ENCODE peak calls at places on chromosomes 13 and 19, in nine cellular contexts. One of them, this sample, is unnamed.
A peak's percentile ranks its signal among the peaks of the same experiment; 100 is the strongest.

GRCh38 chr13:61339054-61339621 is 76.5 kb downstream of the PCDH20 start:
- DNase-seq in effector CD4-positive, alpha-beta T cell: no peak
- DNase-seq in NCI-H2107: no peak
- DNase-seq in BJ: no peak
- DNase-seq in EL: no peak
- DNase-seq in occipital lobe: no peak
- DNase-seq in heart left ventricle: peak; percentile 60
- DNase-seq in MM.1S: no peak
- DNase-seq in Peyer's patch: no peak
- DNase-seq in this sample: no peak

GRCh38 chr13:52446265-52446664 is 4.2 kb downstream of the VPS36 start:
- DNase-seq in effector CD4-positive, alpha-beta T cell: no peak
- DNase-seq in NCI-H2107: no peak
- DNase-seq in BJ: no peak
- DNase-seq in EL: no peak
- DNase-seq in occipital lobe: no peak
- DNase-seq in heart left ventricle: no peak
- DNase-seq in MM.1S: no peak
- DNase-seq in Peyer's patch: no peak
- DNase-seq in this sample: no peak

GRCh38 chr13:49503951-49504350 is 8.2 kb downstream of the PHF11 start:
- DNase-seq in effector CD4-positive, alpha-beta T cell: no peak
- DNase-seq in NCI-H2107: no peak
- DNase-seq in BJ: no peak
- DNase-seq in EL: peak; percentile 18
- DNase-seq in occipital lobe: no peak
- DNase-seq in heart left ventricle: no peak
- DNase-seq in MM.1S: no peak
- DNase-seq in Peyer's patch: no peak
- DNase-seq in this sample: no peak

GRCh38 chr13:48398450-48399095 is 14.3 kb downstream of the LPAR6 start:
- DNase-seq in effector CD4-positive, alpha-beta T cell: no peak
- DNase-seq in NCI-H2107: no peak
- DNase-seq in BJ: no peak
- DNase-seq in EL: peak; percentile 65
- DNase-seq in occipital lobe: no peak
- DNase-seq in heart left ventricle: no peak
- DNase-seq in MM.1S: no peak
- DNase-seq in Peyer's patch: no peak
- DNase-seq in this sample: no peak

GRCh38 chr13:113273856-113274590 is 23.0 kb upstream of the LAMP1 start:
- DNase-seq in effector CD4-positive, alpha-beta T cell: no peak
- DNase-seq in NCI-H2107: no peak
- DNase-seq in BJ: peak; percentile 11
- DNase-seq in EL: peak; percentile 56
- DNase-seq in occipital lobe: no peak
- DNase-seq in heart left ventricle: no peak
- DNase-seq in MM.1S: no peak
- DNase-seq in Peyer's patch: no peak
- DNase-seq in this sample: peak; percentile 46

GRCh38 chr13:34731486-34731885 is 210.6 kb upstream of the NBEA start:
- DNase-seq in effector CD4-positive, alpha-beta T cell: no peak
- DNase-seq in NCI-H2107: no peak
- DNase-seq in BJ: no peak
- DNase-seq in EL: peak; percentile 11
- DNase-seq in occipital lobe: no peak
- DNase-seq in heart left ventricle: no peak
- DNase-seq in MM.1S: no peak
- DNase-seq in Peyer's patch: no peak
- DNase-seq in this sample: no peak

GRCh38 chr13:97276862-97277269 is 54.7 kb downstream of the MBNL2 start:
- DNase-seq in effector CD4-positive, alpha-beta T cell: no peak
- DNase-seq in NCI-H2107: no peak
- DNase-seq in BJ: no peak
- DNase-seq in EL: peak; percentile 59
- DNase-seq in occipital lobe: no peak
- DNase-seq in heart left ventricle: no peak
- DNase-seq in MM.1S: no peak
- DNase-seq in Peyer's patch: no peak
- DNase-seq in this sample: no peak

GRCh38 chr13:108272333-108272732 is 2.8 kb downstream of the TNFSF13B start:
- DNase-seq in effector CD4-positive, alpha-beta T cell: no peak
- DNase-seq in NCI-H2107: no peak
- DNase-seq in BJ: no peak
- DNase-seq in EL: peak; percentile 6
- DNase-seq in occipital lobe: no peak
- DNase-seq in heart left ventricle: no peak
- DNase-seq in MM.1S: no peak
- DNase-seq in Peyer's patch: no peak
- DNase-seq in this sample: no peak

GRCh38 chr19:52351512-52351911 is 15.5 kb downstream of the ZNF610 start:
- DNase-seq in effector CD4-positive, alpha-beta T cell: no peak
- DNase-seq in NCI-H2107: no peak
- DNase-seq in BJ: no peak
- DNase-seq in EL: no peak
- DNase-seq in occipital lobe: no peak
- DNase-seq in heart left ventricle: no peak
- DNase-seq in MM.1S: no peak
- DNase-seq in Peyer's patch: no peak
- DNase-seq in this sample: no peak

GRCh38 chr13:94617389-94618000 is 15.8 kb downstream of the GPR180 start:
- DNase-seq in effector CD4-positive, alpha-beta T cell: peak; percentile 19
- DNase-seq in NCI-H2107: no peak
- DNase-seq in BJ: no peak
- DNase-seq in EL: peak; percentile 17
- DNase-seq in occipital lobe: no peak
- DNase-seq in heart left ventricle: no peak
- DNase-seq in MM.1S: peak; percentile 39
- DNase-seq in Peyer's patch: no peak
- DNase-seq in this sample: no peak

GRCh38 chr19:16154557-16154956 is 11.1 kb downstream of the HSH2D start:
- DNase-seq in effector CD4-positive, alpha-beta T cell: no peak
- DNase-seq in NCI-H2107: no peak
- DNase-seq in BJ: no peak
- DNase-seq in EL: no peak
- DNase-seq in occipital lobe: no peak
- DNase-seq in heart left ventricle: no peak
- DNase-seq in MM.1S: no peak
- DNase-seq in Peyer's patch: no peak
- DNase-seq in this sample: no peak

GRCh38 chr13:23899555-23899954 is 2.3 kb upstream of the C1QTNF9B start:
- DNase-seq in effector CD4-positive, alpha-beta T cell: peak; percentile 22
- DNase-seq in NCI-H2107: no peak
- DNase-seq in BJ: no peak
- DNase-seq in EL: peak; percentile 52
- DNase-seq in occipital lobe: no peak
- DNase-seq in heart left ventricle: no peak
- DNase-seq in MM.1S: peak; percentile 17
- DNase-seq in Peyer's patch: no peak
- DNase-seq in this sample: no peak

GRCh38 chr13:88086577-88086976 is 415.4 kb downstream of the SLITRK5 start:
- DNase-seq in effector CD4-positive, alpha-beta T cell: no peak
- DNase-seq in NCI-H2107: no peak
- DNase-seq in BJ: no peak
- DNase-seq in EL: peak; percentile 1
- DNase-seq in occipital lobe: no peak
- DNase-seq in heart left ventricle: no peak
- DNase-seq in MM.1S: peak; percentile 61
- DNase-seq in Peyer's patch: no peak
- DNase-seq in this sample: no peak

GRCh38 chr19:29687244-29687896 is 22.1 kb downstream of the PLEKHF1 start:
- DNase-seq in effector CD4-positive, alpha-beta T cell: no peak
- DNase-seq in NCI-H2107: no peak
- DNase-seq in BJ: peak; percentile 90
- DNase-seq in EL: peak; percentile 95
- DNase-seq in occipital lobe: no peak
- DNase-seq in heart left ventricle: no peak
- DNase-seq in MM.1S: no peak
- DNase-seq in Peyer's patch: no peak
- DNase-seq in this sample: no peak

GRCh38 chr19:15241259-15241658 is 9.0 kb upstream of the EPHX3 start:
- DNase-seq in effector CD4-positive, alpha-beta T cell: no peak
- DNase-seq in NCI-H2107: no peak
- DNase-seq in BJ: no peak
- DNase-seq in EL: no peak
- DNase-seq in occipital lobe: no peak
- DNase-seq in heart left ventricle: no peak
- DNase-seq in MM.1S: no peak
- DNase-seq in Peyer's patch: no peak
- DNase-seq in this sample: peak; percentile 52

GRCh38 chr13:24074687-24075086 is 85.8 kb upstream of the SPATA13 start:
- DNase-seq in effector CD4-positive, alpha-beta T cell: no peak
- DNase-seq in NCI-H2107: no peak
- DNase-seq in BJ: no peak
- DNase-seq in EL: no peak
- DNase-seq in occipital lobe: no peak
- DNase-seq in heart left ventricle: no peak
- DNase-seq in MM.1S: no peak
- DNase-seq in Peyer's patch: no peak
- DNase-seq in this sample: no peak

GRCh38 chr19:40217027-40217810 is 965 bp downstream of the TTC9B start:
- DNase-seq in effector CD4-positive, alpha-beta T cell: no peak
- DNase-seq in NCI-H2107: peak; percentile 39
- DNase-seq in BJ: no peak
- DNase-seq in EL: no peak
- DNase-seq in occipital lobe: no peak
- DNase-seq in heart left ventricle: no peak
- DNase-seq in MM.1S: no peak
- DNase-seq in Peyer's patch: no peak
- DNase-seq in this sample: peak; percentile 53

GRCh38 chr13:37934339-37935191 is 65.0 kb upstream of the TRPC4 start:
- DNase-seq in effector CD4-positive, alpha-beta T cell: no peak
- DNase-seq in NCI-H2107: no peak
- DNase-seq in BJ: no peak
- DNase-seq in EL: no peak
- DNase-seq in occipital lobe: no peak
- DNase-seq in heart left ventricle: peak; percentile 50
- DNase-seq in MM.1S: no peak
- DNase-seq in Peyer's patch: no peak
- DNase-seq in this sample: no peak

GRCh38 chr13:36819811-36820140 is 754 bp downstream of the RFXAP start:
- DNase-seq in effector CD4-positive, alpha-beta T cell: no peak
- DNase-seq in NCI-H2107: no peak
- DNase-seq in BJ: no peak
- DNase-seq in EL: peak; percentile 52
- DNase-seq in occipital lobe: peak; percentile 42
- DNase-seq in heart left ventricle: no peak
- DNase-seq in MM.1S: no peak
- DNase-seq in Peyer's patch: no peak
- DNase-seq in this sample: no peak

GRCh38 chr13:95083758-95084157 is 217.5 kb downstream of the ABCC4 start:
- DNase-seq in effector CD4-positive, alpha-beta T cell: no peak
- DNase-seq in NCI-H2107: no peak
- DNase-seq in BJ: peak; percentile 40
- DNase-seq in EL: peak; percentile 82
- DNase-seq in occipital lobe: no peak
- DNase-seq in heart left ventricle: no peak
- DNase-seq in MM.1S: no peak
- DNase-seq in Peyer's patch: no peak
- DNase-seq in this sample: no peak

GRCh38 chr13:113528101-113528797 is 37.7 kb upstream of the DCUN1D2 start:
- DNase-seq in effector CD4-positive, alpha-beta T cell: no peak
- DNase-seq in NCI-H2107: no peak
- DNase-seq in BJ: no peak
- DNase-seq in EL: no peak
- DNase-seq in occipital lobe: no peak
- DNase-seq in heart left ventricle: no peak
- DNase-seq in MM.1S: no peak
- DNase-seq in Peyer's patch: no peak
- DNase-seq in this sample: no peak

GRCh38 chr19:32165176-32165575 is 180.2 kb upstream of the ZNF507 start:
- DNase-seq in effector CD4-positive, alpha-beta T cell: no peak
- DNase-seq in NCI-H2107: no peak
- DNase-seq in BJ: no peak
- DNase-seq in EL: no peak
- DNase-seq in occipital lobe: no peak
- DNase-seq in heart left ventricle: no peak
- DNase-seq in MM.1S: no peak
- DNase-seq in Peyer's patch: no peak
- DNase-seq in this sample: no peak

GRCh38 chr13:79483302-79483701 is 2.3 kb downstream of the NDFIP2 start:
- DNase-seq in effector CD4-positive, alpha-beta T cell: no peak
- DNase-seq in NCI-H2107: no peak
- DNase-seq in BJ: peak; percentile 73
- DNase-seq in EL: peak; percentile 85
- DNase-seq in occipital lobe: no peak
- DNase-seq in heart left ventricle: no peak
- DNase-seq in MM.1S: no peak
- DNase-seq in Peyer's patch: no peak
- DNase-seq in this sample: no peak

GRCh38 chr13:74930402-74931165 is 551.4 kb downstream of the TBC1D4 start:
- DNase-seq in effector CD4-positive, alpha-beta T cell: no peak
- DNase-seq in NCI-H2107: no peak
- DNase-seq in BJ: peak; percentile 24
- DNase-seq in EL: peak; percentile 80
- DNase-seq in occipital lobe: no peak
- DNase-seq in heart left ventricle: no peak
- DNase-seq in MM.1S: no peak
- DNase-seq in Peyer's patch: no peak
- DNase-seq in this sample: no peak

GRCh38 chr13:26502826-26503225 is 54.7 kb upstream of the WASF3 start:
- DNase-seq in effector CD4-positive, alpha-beta T cell: no peak
- DNase-seq in NCI-H2107: no peak
- DNase-seq in BJ: no peak
- DNase-seq in EL: peak; percentile 76
- DNase-seq in occipital lobe: peak; percentile 8
- DNase-seq in heart left ventricle: no peak
- DNase-seq in MM.1S: no peak
- DNase-seq in Peyer's patch: no peak
- DNase-seq in this sample: no peak

GRCh38 chr19:39199025-39199424 is 2.3 kb downstream of the NCCRP1 start:
- DNase-seq in effector CD4-positive, alpha-beta T cell: no peak
- DNase-seq in NCI-H2107: no peak
- DNase-seq in BJ: peak; percentile 3
- DNase-seq in EL: peak; percentile 69
- DNase-seq in occipital lobe: no peak
- DNase-seq in heart left ventricle: no peak
- DNase-seq in MM.1S: no peak
- DNase-seq in Peyer's patch: no peak
- DNase-seq in this sample: peak; percentile 85

GRCh38 chr19:19081642-19082151 is 17.9 kb downstream of the SLC25A42 start:
- DNase-seq in effector CD4-positive, alpha-beta T cell: no peak
- DNase-seq in NCI-H2107: no peak
- DNase-seq in BJ: no peak
- DNase-seq in EL: no peak
- DNase-seq in occipital lobe: no peak
- DNase-seq in heart left ventricle: no peak
- DNase-seq in MM.1S: no peak
- DNase-seq in Peyer's patch: no peak
- DNase-seq in this sample: peak; percentile 53

GRCh38 chr19:13841339-13842293 is 35.3 kb upstream of the NANOS3 start:
- DNase-seq in effector CD4-positive, alpha-beta T cell: no peak
- DNase-seq in NCI-H2107: no peak
- DNase-seq in BJ: no peak
- DNase-seq in EL: peak; percentile 52
- DNase-seq in occipital lobe: no peak
- DNase-seq in heart left ventricle: no peak
- DNase-seq in MM.1S: peak; percentile 22
- DNase-seq in Peyer's patch: no peak
- DNase-seq in this sample: peak; percentile 57

GRCh38 chr19:10580979-10581631 is 6.0 kb downstream of the AP1M2 start:
- DNase-seq in effector CD4-positive, alpha-beta T cell: peak; percentile 87
- DNase-seq in NCI-H2107: peak; percentile 87
- DNase-seq in BJ: peak; percentile 46
- DNase-seq in EL: peak; percentile 90
- DNase-seq in occipital lobe: peak; percentile 64
- DNase-seq in heart left ventricle: peak; percentile 89
- DNase-seq in MM.1S: peak; percentile 95
- DNase-seq in Peyer's patch: peak; percentile 94
- DNase-seq in this sample: peak; percentile 97

This sample was measured in adrenal gland.